ENCODE peak calls at places on chromosomes 16 and 17, in nine cellular contexts. D is GM04503; F is GM13977; A is NCI-H2081; X is HAP-1; K is MV-4-11; V is SK-N-MC; J is stimulated activated CD8-positive, alpha-beta memory T cell treated with anti-CD3 and anti-CD28 coated beads, Interleukin-15, amount 100 ng/mL, for 4 hours; M is activated naive CD4-positive, alpha-beta T cell treated with anti-CD3 and anti-CD28 coated beads, Interleukin-2, amount 10 ng/mL, durations not matched to agents 7 days and 5 days. G is an unnamed sample.

GRCh38 chr17:81665205-81666091 is 957 bp downstream of the OXLD1 start:
- DNase-seq in D (no peak), F (no peak), A (peak; percentile 70), X (no peak), K (no peak), V (no peak), J (no peak), M (peak; percentile 65), G (peak; percentile 70)

GRCh38 chr17:15782809-15783208 is 50.7 kb downstream of the TBC1D26 start:
- DNase-seq in D (no peak), F (no peak), A (no peak), X (no peak), K (no peak), V (no peak), J (no peak), M (peak; percentile 23), G (peak; percentile 26)

GRCh38 chr16:8572063-8572918 is 18.0 kb downstream of the TMEM114 start:
- DNase-seq in D (no peak), F (no peak), A (no peak), X (no peak), K (no peak), V (peak; percentile 20), J (no peak), M (no peak), G (no peak)

GRCh38 chr16:77322757-77323156 is 112.1 kb downstream of the ADAMTS18 start:
- DNase-seq in D (no peak), F (no peak), A (peak; percentile 74), X (no peak), K (no peak), V (no peak), J (no peak), M (no peak), G (no peak)

GRCh38 chr17:27601069-27601974 is 29.7 kb upstream of the LGALS9 start:
- DNase-seq in D (no peak), F (peak; percentile 84), A (peak; percentile 12), X (peak; percentile 68), K (peak; percentile 81), V (peak; percentile 68), J (peak; percentile 43), M (peak; percentile 89), G (peak; percentile 88)

GRCh38 chr16:90000733-90001427 is 18.4 kb downstream of the DBNDD1 start:
- DNase-seq in D (no peak), F (no peak), A (no peak), X (no peak), K (no peak), V (no peak), J (no peak), M (no peak), G (no peak)

GRCh38 chr17:74241434-74241833 is 28.1 kb downstream of the TTYH2 start:
- DNase-seq in D (no peak), F (no peak), A (no peak), X (no peak), K (no peak), V (no peak), J (no peak), M (no peak), G (no peak)

GRCh38 chr16:3949287-3949686 is 68.8 kb upstream of the CREBBP start:
- DNase-seq in D (no peak), F (no peak), A (no peak), X (no peak), K (no peak), V (no peak), J (no peak), M (no peak), G (no peak)

GRCh38 chr17:13135496-13135895 is 117.7 kb upstream of the ELAC2 start:
- DNase-seq in D (no peak), F (no peak), A (no peak), X (no peak), K (no peak), V (no peak), J (no peak), M (no peak), G (no peak)

GRCh38 chr16:14069818-14070217 is 1.3 kb upstream of the MRTFB start:
- DNase-seq in D (no peak), F (no peak), A (no peak), X (no peak), K (no peak), V (no peak), J (no peak), M (no peak), G (no peak)

GRCh38 chr17:34974794-34975428 is 5.4 kb upstream of the LIG3 start:
- DNase-seq in D (no peak), F (no peak), A (no peak), X (no peak), K (no peak), V (no peak), J (no peak), M (no peak), G (no peak)

GRCh38 chr17:8520981-8521380 is 85.3 kb downstream of the NDEL1 start:
- DNase-seq in D (no peak), F (no peak), A (no peak), X (no peak), K (no peak), V (no peak), J (no peak), M (no peak), G (no peak)

GRCh38 chr17:73013816-73014663 is 78.4 kb downstream of the SLC39A11 start:
- DNase-seq in D (no peak), F (no peak), A (peak; percentile 36), X (no peak), K (no peak), V (no peak), J (no peak), M (no peak), G (no peak)

GRCh38 chr17:55751720-55752250 is 934 bp downstream of the PCTP start:
- DNase-seq in D (no peak), F (no peak), A (no peak), X (no peak), K (no peak), V (no peak), J (no peak), M (no peak), G (no peak)

GRCh38 chr16:85536411-85537330 is 76.5 kb upstream of the GSE1 start:
- DNase-seq in D (no peak), F (no peak), A (no peak), X (no peak), K (no peak), V (no peak), J (no peak), M (no peak), G (no peak)

GRCh38 chr17:75557075-75557851 is 30.3 kb upstream of the MYO15B start:
- DNase-seq in D (no peak), F (no peak), A (peak; percentile 83), X (no peak), K (no peak), V (no peak), J (no peak), M (no peak), G (no peak)

GRCh38 chr17:16878084-16878483 is 93.8 kb downstream of the TNFRSF13B start:
- DNase-seq in D (no peak), F (no peak), A (no peak), X (no peak), K (no peak), V (no peak), J (no peak), M (no peak), G (no peak)